ENCODE peak calls at places on chromosomes 4 and X, in ten cellular contexts. One of them, this sample, is unnamed. For H3K4me1, the result is how much of the 10 kb centered on the place peaks cover.

GRCh38 chr4:26909369-26909768 is 48.7 kb downstream of the STIM2 start:
- DNase-seq in adrenal gland: no peak
- DNase-seq in NT2/D1: no peak
- DNase-seq in sigmoid colon: no peak
- DNase-seq in colonic mucosa: no peak
- DNase-seq in K562: no peak
- DNase-seq in aorta: no peak
- DNase-seq in ovary: no peak
- DNase-seq in A549: no peak
- DNase-seq in left lung: no peak
- DNase-seq in this sample: no peak

GRCh38 chr4:114694770-114695169 is 96.2 kb downstream of the UGT8 start:
- DNase-seq in adrenal gland: no peak
- DNase-seq in NT2/D1: peak
- DNase-seq in sigmoid colon: no peak
- DNase-seq in colonic mucosa: no peak
- DNase-seq in K562: peak
- DNase-seq in aorta: no peak
- DNase-seq in ovary: no peak
- DNase-seq in A549: peak
- DNase-seq in left lung: no peak
- DNase-seq in this sample: peak

GRCh38 chr4:8696369-8697127 is 104.0 kb downstream of the CPZ start:
- DNase-seq in adrenal gland: no peak
- DNase-seq in NT2/D1: no peak
- DNase-seq in sigmoid colon: peak
- DNase-seq in colonic mucosa: no peak
- DNase-seq in K562: no peak
- DNase-seq in aorta: no peak
- DNase-seq in ovary: no peak
- DNase-seq in A549: no peak
- DNase-seq in left lung: no peak
- DNase-seq in this sample: no peak

GRCh38 chr4:96675420-96675819 is 835.5 kb downstream of the PDHA2 start:
- DNase-seq in adrenal gland: no peak
- DNase-seq in NT2/D1: no peak
- DNase-seq in sigmoid colon: no peak
- DNase-seq in colonic mucosa: no peak
- DNase-seq in K562: no peak
- DNase-seq in aorta: no peak
- DNase-seq in ovary: no peak
- DNase-seq in A549: no peak
- DNase-seq in left lung: no peak
- DNase-seq in this sample: no peak

GRCh38 chrX:129540725-129541184 is 696 bp downstream of the OCRL start:
- DNase-seq in adrenal gland: peak
- DNase-seq in NT2/D1: no peak
- DNase-seq in sigmoid colon: peak
- DNase-seq in colonic mucosa: peak
- DNase-seq in K562: no peak
- DNase-seq in aorta: peak
- DNase-seq in ovary: no peak
- DNase-seq in A549: peak
- DNase-seq in left lung: no peak
- DNase-seq in this sample: no peak

GRCh38 chr4:140085924-140086323 is 68.1 kb downstream of the MAML3 start:
- DNase-seq in adrenal gland: no peak
- DNase-seq in NT2/D1: no peak
- DNase-seq in sigmoid colon: no peak
- DNase-seq in colonic mucosa: no peak
- DNase-seq in K562: no peak
- DNase-seq in aorta: no peak
- DNase-seq in ovary: no peak
- DNase-seq in A549: no peak
- DNase-seq in left lung: no peak
- DNase-seq in this sample: no peak

GRCh38 chr4:168478868-168479267 is 1.4 kb downstream of the DDX60L start:
- DNase-seq in adrenal gland: no peak
- DNase-seq in NT2/D1: no peak
- DNase-seq in sigmoid colon: no peak
- DNase-seq in colonic mucosa: no peak
- DNase-seq in K562: no peak
- DNase-seq in aorta: no peak
- DNase-seq in ovary: no peak
- DNase-seq in A549: no peak
- DNase-seq in left lung: no peak
- DNase-seq in this sample: no peak

GRCh38 chr4:88481557-88481956 is 24.6 kb downstream of the HERC5 start:
- DNase-seq in adrenal gland: no peak
- DNase-seq in NT2/D1: no peak
- DNase-seq in sigmoid colon: no peak
- DNase-seq in colonic mucosa: no peak
- DNase-seq in K562: no peak
- DNase-seq in aorta: no peak
- DNase-seq in ovary: no peak
- DNase-seq in A549: no peak
- DNase-seq in left lung: no peak
- DNase-seq in this sample: no peak

GRCh38 chr4:6824772-6825402 is 42.4 kb downstream of the KIAA0232 start:
- DNase-seq in adrenal gland: no peak
- DNase-seq in NT2/D1: no peak
- DNase-seq in sigmoid colon: no peak
- DNase-seq in colonic mucosa: no peak
- DNase-seq in K562: no peak
- DNase-seq in aorta: no peak
- DNase-seq in ovary: no peak
- DNase-seq in A549: no peak
- DNase-seq in left lung: no peak
- DNase-seq in this sample: no peak

GRCh38 chrX:8044861-8045434 is 117.7 kb upstream of the PNPLA4 start:
- DNase-seq in adrenal gland: no peak
- DNase-seq in NT2/D1: no peak
- DNase-seq in sigmoid colon: no peak
- DNase-seq in colonic mucosa: no peak
- DNase-seq in K562: no peak
- DNase-seq in aorta: no peak
- DNase-seq in ovary: no peak
- DNase-seq in A549: no peak
- DNase-seq in left lung: no peak
- DNase-seq in this sample: no peak

GRCh38 chr4:115596265-115597001 is 483.0 kb upstream of the NDST4 start:
- DNase-seq in adrenal gland: no peak
- DNase-seq in NT2/D1: peak
- DNase-seq in sigmoid colon: no peak
- DNase-seq in colonic mucosa: no peak
- DNase-seq in K562: no peak
- DNase-seq in aorta: no peak
- DNase-seq in ovary: no peak
- DNase-seq in A549: no peak
- DNase-seq in left lung: no peak
- DNase-seq in this sample: no peak

GRCh38 chrX:94204524-94204923 is 530.5 kb downstream of the FAM133A start:
- DNase-seq in adrenal gland: no peak
- DNase-seq in NT2/D1: no peak
- DNase-seq in sigmoid colon: no peak
- DNase-seq in colonic mucosa: no peak
- DNase-seq in K562: no peak
- DNase-seq in aorta: no peak
- DNase-seq in ovary: no peak
- DNase-seq in A549: no peak
- DNase-seq in left lung: no peak
- DNase-seq in this sample: no peak

GRCh38 chrX:56726609-56727008 is 2.4 kb upstream of the NBDY start:
- DNase-seq in adrenal gland: no peak
- DNase-seq in NT2/D1: peak
- DNase-seq in sigmoid colon: no peak
- DNase-seq in colonic mucosa: no peak
- DNase-seq in K562: peak
- DNase-seq in aorta: no peak
- DNase-seq in ovary: no peak
- DNase-seq in A549: peak
- DNase-seq in left lung: no peak
- DNase-seq in this sample: peak

GRCh38 chr4:178632415-178632814 is 1190.2 kb upstream of the AGA start:
- DNase-seq in adrenal gland: no peak
- DNase-seq in NT2/D1: no peak
- DNase-seq in sigmoid colon: no peak
- DNase-seq in colonic mucosa: no peak
- DNase-seq in K562: no peak
- DNase-seq in aorta: no peak
- DNase-seq in ovary: no peak
- DNase-seq in A549: no peak
- DNase-seq in left lung: no peak
- DNase-seq in this sample: no peak

DNA sequence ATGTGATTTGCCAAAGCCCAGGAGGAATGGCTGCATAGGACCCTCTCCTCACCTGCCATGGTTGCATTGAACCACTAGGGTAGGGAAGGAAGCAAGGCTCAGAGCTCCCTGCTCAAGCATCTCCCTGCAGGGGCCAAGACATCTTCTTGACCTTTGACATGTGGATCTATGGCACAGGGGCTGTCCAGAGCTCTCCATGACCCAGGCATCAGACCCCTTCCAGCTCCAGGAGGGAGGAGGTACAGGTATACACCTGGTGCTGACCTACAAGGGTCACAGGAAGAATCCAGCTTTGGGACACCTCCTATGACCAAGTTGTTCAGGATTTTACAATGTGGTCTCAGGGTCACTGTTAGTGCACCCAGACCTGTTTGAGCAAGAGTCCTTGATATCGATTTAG is 23.2 kb upstream of the ASMTL start:
- DNase-seq in adrenal gland: no peak
- DNase-seq in NT2/D1: no peak
- DNase-seq in sigmoid colon: no peak
- DNase-seq in colonic mucosa: peak
- DNase-seq in K562: no peak
- DNase-seq in aorta: peak
- DNase-seq in ovary: no peak
- DNase-seq in A549: no peak
- DNase-seq in left lung: no peak
- DNase-seq in this sample: no peak
- H3K4me1 ChIP-seq in adrenal gland: under half
- H3K4me1 ChIP-seq in NT2/D1: under half
- H3K4me1 ChIP-seq in sigmoid colon: under half
- H3K4me1 ChIP-seq in colonic mucosa: under half
- H3K4me1 ChIP-seq in K562: under half
- H3K4me1 ChIP-seq in aorta: under half
- H3K4me1 ChIP-seq in ovary: under half
- H3K4me1 ChIP-seq in A549: under half
- H3K4me1 ChIP-seq in left lung: under half
- H3K4me1 ChIP-seq in this sample: under half

DNA sequence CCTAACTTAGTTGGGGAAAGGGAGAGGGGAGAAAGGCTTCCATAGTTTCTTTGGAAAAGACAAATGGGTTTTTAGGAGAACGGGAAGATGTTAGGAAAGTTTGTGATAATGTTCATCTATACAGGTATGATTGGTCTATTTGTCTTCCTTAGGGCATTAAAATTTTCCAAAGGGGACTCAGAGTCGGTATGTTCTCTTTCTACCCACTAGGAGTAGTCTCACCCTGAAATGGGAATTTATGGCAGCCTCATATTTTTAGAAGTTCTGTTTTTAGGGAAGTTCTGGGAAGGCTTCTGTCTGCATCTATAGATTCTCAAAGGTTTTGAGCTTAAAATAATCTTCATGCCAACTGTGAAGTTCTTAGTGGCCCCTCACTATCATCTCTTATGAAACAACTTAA is 637.3 kb downstream of the ADGRL3 start:
- DNase-seq in adrenal gland: no peak
- DNase-seq in NT2/D1: no peak
- DNase-seq in sigmoid colon: no peak
- DNase-seq in colonic mucosa: no peak
- DNase-seq in K562: no peak
- DNase-seq in aorta: no peak
- DNase-seq in ovary: no peak
- DNase-seq in A549: no peak
- DNase-seq in left lung: no peak
- DNase-seq in this sample: no peak
- H3K4me1 ChIP-seq in adrenal gland: under half
- H3K4me1 ChIP-seq in NT2/D1: under half
- H3K4me1 ChIP-seq in sigmoid colon: under half
- H3K4me1 ChIP-seq in colonic mucosa: under half
- H3K4me1 ChIP-seq in K562: under half
- H3K4me1 ChIP-seq in aorta: under half
- H3K4me1 ChIP-seq in ovary: under half
- H3K4me1 ChIP-seq in A549: under half
- H3K4me1 ChIP-seq in left lung: under half
- H3K4me1 ChIP-seq in this sample: under half

GRCh38 chr4:86939737-86940141 is 4.9 kb downstream of the AFF1 start:
- DNase-seq in adrenal gland: no peak
- DNase-seq in NT2/D1: no peak
- DNase-seq in sigmoid colon: no peak
- DNase-seq in colonic mucosa: no peak
- DNase-seq in K562: no peak
- DNase-seq in aorta: no peak
- DNase-seq in ovary: no peak
- DNase-seq in A549: no peak
- DNase-seq in left lung: no peak
- DNase-seq in this sample: peak

GRCh38 chr4:86935833-86936721 is 1.3 kb downstream of the AFF1 start:
- DNase-seq in adrenal gland: peak
- DNase-seq in NT2/D1: peak
- DNase-seq in sigmoid colon: peak
- DNase-seq in colonic mucosa: peak
- DNase-seq in K562: peak
- DNase-seq in aorta: peak
- DNase-seq in ovary: peak
- DNase-seq in A549: peak
- DNase-seq in left lung: peak
- DNase-seq in this sample: peak

GRCh38 chr4:86940176-86940575 is 5.4 kb downstream of the AFF1 start:
- DNase-seq in adrenal gland: no peak
- DNase-seq in NT2/D1: no peak
- DNase-seq in sigmoid colon: no peak
- DNase-seq in colonic mucosa: no peak
- DNase-seq in K562: no peak
- DNase-seq in aorta: no peak
- DNase-seq in ovary: no peak
- DNase-seq in A549: no peak
- DNase-seq in left lung: no peak
- DNase-seq in this sample: no peak

GRCh38 chr4:86940920-86941460 is 6.2 kb downstream of the AFF1 start:
- DNase-seq in adrenal gland: no peak
- DNase-seq in NT2/D1: no peak
- DNase-seq in sigmoid colon: no peak
- DNase-seq in colonic mucosa: no peak
- DNase-seq in K562: no peak
- DNase-seq in aorta: no peak
- DNase-seq in ovary: no peak
- DNase-seq in A549: no peak
- DNase-seq in left lung: no peak
- DNase-seq in this sample: no peak

GRCh38 chr4:86939123-86939522 is 4.3 kb downstream of the AFF1 start:
- DNase-seq in adrenal gland: no peak
- DNase-seq in NT2/D1: no peak
- DNase-seq in sigmoid colon: no peak
- DNase-seq in colonic mucosa: no peak
- DNase-seq in K562: no peak
- DNase-seq in aorta: no peak
- DNase-seq in ovary: no peak
- DNase-seq in A549: no peak
- DNase-seq in left lung: no peak
- DNase-seq in this sample: peak
- H3K4me1 ChIP-seq in adrenal gland: half or more
- H3K4me1 ChIP-seq in NT2/D1: under half
- H3K4me1 ChIP-seq in sigmoid colon: half or more
- H3K4me1 ChIP-seq in colonic mucosa: under half
- H3K4me1 ChIP-seq in K562: under half
- H3K4me1 ChIP-seq in aorta: under half
- H3K4me1 ChIP-seq in ovary: under half
- H3K4me1 ChIP-seq in A549: half or more
- H3K4me1 ChIP-seq in left lung: half or more
- H3K4me1 ChIP-seq in this sample: half or more

GRCh38 chr4:2811830-2812599 is 19.1 kb downstream of the SH3BP2 start:
- DNase-seq in adrenal gland: peak
- DNase-seq in NT2/D1: no peak
- DNase-seq in sigmoid colon: peak
- DNase-seq in colonic mucosa: peak
- DNase-seq in K562: no peak
- DNase-seq in aorta: no peak
- DNase-seq in ovary: no peak
- DNase-seq in A549: no peak
- DNase-seq in left lung: peak
- DNase-seq in this sample: peak
- H3K4me1 ChIP-seq in adrenal gland: under half
- H3K4me1 ChIP-seq in NT2/D1: under half
- H3K4me1 ChIP-seq in sigmoid colon: under half
- H3K4me1 ChIP-seq in colonic mucosa: under half
- H3K4me1 ChIP-seq in K562: under half
- H3K4me1 ChIP-seq in aorta: under half
- H3K4me1 ChIP-seq in ovary: under half
- H3K4me1 ChIP-seq in A549: under half
- H3K4me1 ChIP-seq in left lung: half or more
- H3K4me1 ChIP-seq in this sample: under half